ENCODE peak calls at places on chromosome 1, in seven cellular contexts. N is stomach, H is esophagus muscularis mucosa, X is body of pancreas, F is heart left ventricle, V is sigmoid colon, A is A549. U is an unnamed sample.

GRCh38 chr1:156854634-156855033 is 4.3 kb downstream of the INSRR start:
- DNase-seq in X (no peak), H (no peak), N (no peak), V (no peak), F (no peak), A (no peak), U (no peak)

GRCh38 chr1:150142083-150142482 is 7.6 kb upstream of the PLEKHO1 start:
- DNase-seq in X (no peak), A (no peak), V (no peak), N (no peak), F (no peak), H (no peak), U (no peak)

GRCh38 chr1:35115459-35116383 is 36.5 kb downstream of the ZMYM1 start:
- DNase-seq in X (no peak), V (no peak), A (no peak), N (no peak), H (no peak), F (no peak), U (no peak)

GRCh38 chr1:24959623-24959975 is 29.5 kb upstream of the RUNX3 start:
- DNase-seq in N (no peak), F (no peak), X (no peak), H (no peak), A (no peak), V (no peak), U (no peak)

GRCh38 chr1:40717960-40718359 is 26.5 kb downstream of the NFYC start:
- DNase-seq in H (no peak), F (no peak), V (no peak), X (no peak), A (no peak), N (no peak), U (no peak)

GRCh38 chr1:172378109-172378755 is 42.3 kb upstream of the C1orf105 start:
- DNase-seq in H (no peak), F (no peak), N (no peak), X (no peak), A (no peak), V (no peak), U (no peak)

GRCh38 chr1:185973645-185974044 is 239.5 kb downstream of the HMCN1 start:
- DNase-seq in X (no peak), V (no peak), H (no peak), A (no peak), F (no peak), N (no peak), U (no peak)

GRCh38 chr1:93081716-93082115 is 2.6 kb downstream of the MTF2 start:
- DNase-seq in X (no peak), H (no peak), V (no peak), A (no peak), N (no peak), F (no peak), U (no peak)

GRCh38 chr1:25927541-25928265 is 21.5 kb upstream of the STMN1 start:
- DNase-seq in X (peak), N (no peak), F (peak), V (no peak), H (no peak), A (no peak), U (no peak)

GRCh38 chr1:145892486-145893087 is 6.9 kb upstream of the ANKRD35 start:
- DNase-seq in V (no peak), A (no peak), F (no peak), H (no peak), N (peak), X (peak), U (peak)

GRCh38 chr1:172470149-172470548 is 26.3 kb upstream of the PIGC start:
- DNase-seq in A (no peak), F (no peak), X (no peak), V (no peak), N (no peak), H (no peak), U (no peak)

GRCh38 chr1:165371588-165372235 is 15.2 kb upstream of the LMX1A start:
- DNase-seq in H (no peak), X (no peak), A (no peak), F (no peak), V (no peak), N (no peak), U (no peak)

GRCh38 chr1:165376041-165376810 is 19.7 kb upstream of the LMX1A start:
- DNase-seq in F (peak), A (no peak), H (peak), N (peak), V (peak), X (peak), U (peak)

GRCh38 chr1:165376811-165377153 is 20.3 kb upstream of the LMX1A start:
- DNase-seq in X (no peak), H (no peak), V (no peak), N (no peak), F (no peak), A (no peak), U (no peak)

GRCh38 chr1:165375623-165376022 is 19.1 kb upstream of the LMX1A start:
- DNase-seq in N (no peak), H (no peak), X (no peak), F (no peak), V (no peak), A (no peak), U (no peak)
- H3K4me3 ChIP-seq in N (peak), H (peak), X (no peak), F (peak), V (peak), A (no peak), U (peak)

DNA sequence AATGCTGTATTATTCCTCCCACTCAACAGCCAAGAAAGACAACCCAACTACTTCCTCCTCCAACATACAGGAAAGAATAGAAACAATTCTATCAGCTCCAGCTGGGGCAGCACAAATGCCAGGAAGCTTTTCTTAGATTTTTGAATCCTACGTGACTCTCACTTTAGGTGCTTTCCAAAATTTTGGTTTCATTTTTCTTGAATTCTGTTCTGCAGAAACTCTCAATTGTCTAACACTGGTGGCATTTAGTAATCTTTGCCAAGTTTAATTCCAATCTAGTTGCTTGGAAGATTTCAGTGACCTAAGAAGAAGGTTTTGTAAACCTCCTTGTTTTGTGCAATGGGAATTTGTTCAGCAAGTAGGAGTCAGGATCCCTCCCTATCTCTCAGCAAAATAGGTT is 37.1 kb upstream of the DOCK7 start:
- DNase-seq in X (no peak), F (no peak), V (no peak), A (no peak), N (no peak), H (no peak), U (no peak)
- TF ChIP-seq POLR2A in X (no peak), F (no peak), V (no peak), A (no peak), N (no peak), H (no peak), U (no peak)

DNA sequence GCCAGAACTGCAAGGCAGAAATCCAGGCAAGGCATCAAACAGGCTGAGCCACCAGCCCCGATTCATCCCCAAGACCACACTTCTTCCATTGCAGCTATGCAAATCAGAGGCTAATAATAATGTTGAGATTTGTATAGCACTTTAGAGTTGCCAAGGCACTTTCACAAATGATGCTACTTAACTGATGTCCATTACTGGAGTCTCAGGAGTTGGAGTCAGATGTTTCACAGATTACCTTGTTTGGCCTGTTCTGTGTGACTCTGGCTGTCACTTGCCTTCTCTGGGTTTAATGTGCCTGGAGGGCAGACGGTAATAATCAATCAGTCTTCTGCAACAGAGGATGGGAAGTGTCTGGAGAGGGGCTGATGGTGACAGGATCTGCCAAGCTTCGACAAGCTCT is 40.8 kb upstream of the MPZL1 start:
- DNase-seq in F (no peak), V (no peak), H (no peak), X (no peak), N (no peak), A (no peak), U (no peak)
- H3K27ac ChIP-seq in F (peak), V (no peak), H (peak), X (no peak), N (no peak), A (no peak), U (no peak)

GRCh38 chr1:196559314-196559713 is 48.9 kb downstream of the KCNT2 start:
- DNase-seq in F (no peak), X (no peak), V (no peak), H (no peak), N (no peak), A (no peak), U (no peak)

GRCh38 chr1:196563768-196564167 is 44.5 kb downstream of the KCNT2 start:
- DNase-seq in N (no peak), F (no peak), X (no peak), V (no peak), H (no peak), A (no peak), U (no peak)

GRCh38 chr1:196557797-196558196 is 50.4 kb downstream of the KCNT2 start:
- DNase-seq in V (no peak), H (no peak), F (no peak), A (no peak), N (no peak), X (no peak), U (no peak)

GRCh38 chr1:196558424-196558823 is 49.8 kb downstream of the KCNT2 start:
- DNase-seq in A (peak), V (no peak), H (no peak), X (no peak), F (no peak), N (no peak), U (no peak)
- H3K4me3 ChIP-seq in A (peak), V (no peak), H (peak), X (no peak), F (peak), N (no peak), U (no peak)

GRCh38 chr1:2231667-2232254 is 3.6 kb downstream of the SKI start:
- DNase-seq in N (peak), F (peak), V (peak), A (no peak), X (peak), H (no peak), U (peak)
- TF ChIP-seq POLR2A in N (no peak), F (no peak), V (no peak), A (no peak), X (no peak), H (no peak), U (peak)

GRCh38 chr1:2137257-2138121 is 57.1 kb downstream of the FAAP20 start:
- DNase-seq in H (no peak), N (no peak), V (no peak), A (no peak), X (no peak), F (no peak), U (no peak)
- H3K27ac ChIP-seq in H (no peak), N (no peak), V (no peak), A (no peak), X (no peak), F (no peak), U (no peak)

DNA sequence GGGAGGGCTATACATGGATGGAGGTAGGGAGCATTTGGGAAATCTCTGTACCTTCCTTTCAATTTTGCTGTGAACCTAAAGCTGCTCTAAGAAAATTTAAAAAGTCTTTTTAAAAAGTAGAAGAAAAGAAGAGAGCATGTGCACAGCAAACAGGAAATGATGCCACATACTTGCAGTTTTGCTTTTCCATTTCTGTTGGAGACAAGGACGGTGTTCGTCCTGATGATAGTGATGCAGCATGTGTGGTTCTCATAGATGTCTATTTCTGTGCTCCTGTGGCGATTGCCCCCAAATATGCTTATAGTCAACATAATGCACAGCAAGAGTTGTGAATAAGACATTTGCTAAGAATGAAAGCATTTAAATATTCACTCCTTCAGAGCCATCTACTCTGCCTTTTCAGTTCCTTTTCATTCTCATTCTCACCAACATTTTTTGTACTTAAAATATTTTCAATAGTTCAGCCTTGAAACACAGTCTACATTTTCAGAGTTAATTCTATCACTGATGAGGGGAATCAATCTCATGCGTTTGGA is 66.6 kb downstream of the LRRC8C start:
- DNase-seq in H (no peak), X (no peak), V (no peak), A (no peak), N (no peak), F (no peak), U (no peak)
- H3K4me3 ChIP-seq in H (no peak), X (no peak), V (no peak), A (no peak), N (no peak), F (no peak), U (no peak)

DNA sequence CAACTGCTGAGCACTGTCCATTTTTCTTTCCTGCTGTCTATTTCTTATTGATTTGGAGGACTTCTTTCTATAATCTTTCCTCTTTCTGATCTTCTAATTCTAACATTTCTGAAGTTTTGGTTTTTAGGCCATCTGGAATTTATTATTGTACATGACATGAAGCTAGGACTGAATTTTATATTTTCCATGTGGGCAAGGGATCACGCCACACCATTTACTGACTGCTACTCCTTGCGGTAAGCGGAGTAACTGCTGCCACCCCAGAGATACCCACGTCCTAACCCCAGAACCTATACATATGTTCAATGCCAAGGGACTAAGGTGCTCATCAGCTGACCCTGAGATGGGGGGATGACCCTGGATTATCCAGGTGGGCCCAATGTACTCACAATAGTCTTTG is 70.6 kb downstream of the NPHP4 start:
- DNase-seq in N (no peak), F (no peak), A (no peak), V (no peak), H (no peak), X (no peak), U (no peak)
- TF ChIP-seq POLR2A in N (no peak), F (no peak), A (no peak), V (no peak), H (no peak), X (no peak), U (no peak)